ENCODE peak calls at places on chromosome 13, in five cellular contexts. L is A549, J is H1, P is HepG2, U is K562. E is an unnamed sample.

GRCh38 chr13:23212621-23213020 is 31.8 kb downstream of the SGCG start:
- DNase-seq in L (no peak), J (no peak), P (no peak), U (no peak), E (no peak)

GRCh38 chr13:98622926-98623325 is 46.0 kb upstream of the STK24 start:
- DNase-seq in L (no peak), J (no peak), P (no peak), U (no peak), E (no peak)

GRCh38 chr13:98214707-98215106 is 37.6 kb upstream of the RNF113B start:
- DNase-seq in L (no peak), J (no peak), P (no peak), U (no peak), E (no peak)

GRCh38 chr13:111521030-111521429 is 200.6 kb downstream of the TEX29 start:
- DNase-seq in L (no peak), J (no peak), P (no peak), U (no peak), E (no peak)

GRCh38 chr13:112267650-112268049 is 108.5 kb upstream of the SPACA7 start:
- DNase-seq in L (no peak), J (no peak), P (no peak), U (no peak), E (no peak)

GRCh38 chr13:37225414-37226047 is 120.1 kb upstream of the CSNK1A1L start:
- DNase-seq in L (no peak), J (no peak), P (no peak), U (no peak), E (no peak)

GRCh38 chr13:23799945-23800344 is 89.3 kb downstream of the MIPEP start:
- DNase-seq in L (no peak), J (no peak), P (no peak), U (no peak), E (peak; percentile 84)

GRCh38 chr13:111384441-111385181 is 64.2 kb downstream of the TEX29 start:
- DNase-seq in L (no peak), J (no peak), P (no peak), U (no peak), E (no peak)

GRCh38 chr13:52779028-52779612 is 39.5 kb upstream of the CNMD start:
- DNase-seq in L (no peak), J (no peak), P (no peak), U (no peak), E (no peak)

GRCh38 chr13:32881074-32881791 is 135.0 kb upstream of the KL start:
- DNase-seq in L (no peak), J (no peak), P (no peak), U (no peak), E (no peak)

GRCh38 chr13:30438286-30438685 is 16.0 kb downstream of the UBE2L5 start:
- DNase-seq in L (no peak), J (peak; percentile 3), P (no peak), U (no peak), E (no peak)

GRCh38 chr13:66405908-66406802 is 824.0 kb downstream of the PCDH9 start:
- DNase-seq in L (no peak), J (no peak), P (no peak), U (no peak), E (no peak)

GRCh38 chr13:97222934-97223710 is 989 bp downstream of the MBNL2 start:
- DNase-seq in L (no peak), J (no peak), P (no peak), U (no peak), E (no peak)

GRCh38 chr13:51803018-51803417 is 945 bp downstream of the DHRS12 start:
- DNase-seq in L (no peak), J (no peak), P (no peak), U (no peak), E (no peak)

GRCh38 chr13:98349731-98350305 is 172.7 kb upstream of the RNF113B start:
- DNase-seq in L (no peak), J (peak; percentile 70), P (peak; percentile 21), U (peak; percentile 24), E (no peak)

GRCh38 chr13:96804186-96804585 is 190.1 kb downstream of the OXGR1 start:
- DNase-seq in L (no peak), J (no peak), P (no peak), U (no peak), E (no peak)

GRCh38 chr13:78595819-78596700 is 7.3 kb downstream of the POU4F1 start:
- DNase-seq in L (peak; percentile 23), J (peak; percentile 85), P (peak; percentile 12), U (no peak), E (no peak)

GRCh38 chr13:98466634-98467236 is 110.2 kb downstream of the STK24 start:
- DNase-seq in L (peak; percentile 58), J (peak; percentile 94), P (peak; percentile 43), U (peak; percentile 54), E (no peak)

GRCh38 chr13:111344471-111345191 is 24.2 kb downstream of the TEX29 start:
- DNase-seq in L (no peak), J (peak; percentile 70), P (peak; percentile 20), U (peak; percentile 27), E (no peak)

GRCh38 chr13:107864543-107865460 is 350.5 kb downstream of the LIG4 start:
- DNase-seq in L (no peak), J (no peak), P (peak; percentile 18), U (peak; percentile 95), E (no peak)

GRCh38 chr13:91564422-91564821 is 166.0 kb downstream of the GPC5 start:
- DNase-seq in L (no peak), J (no peak), P (no peak), U (no peak), E (no peak)

GRCh38 chr13:99471231-99472202 is 29.8 kb upstream of the TM9SF2 start:
- DNase-seq in L (no peak), J (no peak), P (no peak), U (no peak), E (no peak)

GRCh38 chr13:24176351-24177101 is 16.0 kb downstream of the SPATA13 start:
- DNase-seq in L (no peak), J (no peak), P (peak; percentile 72), U (no peak), E (no peak)

GRCh38 chr13:84136582-84136981 is 254.3 kb upstream of the SLITRK1 start:
- DNase-seq in L (no peak), J (no peak), P (no peak), U (no peak), E (no peak)

GRCh38 chr13:60396783-60397692 is at the start of gene TDRD3:
- DNase-seq in L (peak; percentile 55), J (peak; percentile 86), P (peak; percentile 81), U (peak; percentile 87), E (peak; percentile 59)

GRCh38 chr13:82898625-82899024 is 983.6 kb downstream of the SLITRK1 start:
- DNase-seq in L (no peak), J (no peak), P (peak; percentile 23), U (no peak), E (no peak)

GRCh38 chr13:40178130-40178529 is 488.3 kb downstream of the FOXO1 start:
- DNase-seq in L (no peak), J (no peak), P (no peak), U (no peak), E (no peak)

GRCh38 chr13:28161370-28161769 is 23.0 kb downstream of the PAN3 start:
- DNase-seq in L (no peak), J (no peak), P (peak; percentile 68), U (peak; percentile 52), E (no peak)

DNA sequence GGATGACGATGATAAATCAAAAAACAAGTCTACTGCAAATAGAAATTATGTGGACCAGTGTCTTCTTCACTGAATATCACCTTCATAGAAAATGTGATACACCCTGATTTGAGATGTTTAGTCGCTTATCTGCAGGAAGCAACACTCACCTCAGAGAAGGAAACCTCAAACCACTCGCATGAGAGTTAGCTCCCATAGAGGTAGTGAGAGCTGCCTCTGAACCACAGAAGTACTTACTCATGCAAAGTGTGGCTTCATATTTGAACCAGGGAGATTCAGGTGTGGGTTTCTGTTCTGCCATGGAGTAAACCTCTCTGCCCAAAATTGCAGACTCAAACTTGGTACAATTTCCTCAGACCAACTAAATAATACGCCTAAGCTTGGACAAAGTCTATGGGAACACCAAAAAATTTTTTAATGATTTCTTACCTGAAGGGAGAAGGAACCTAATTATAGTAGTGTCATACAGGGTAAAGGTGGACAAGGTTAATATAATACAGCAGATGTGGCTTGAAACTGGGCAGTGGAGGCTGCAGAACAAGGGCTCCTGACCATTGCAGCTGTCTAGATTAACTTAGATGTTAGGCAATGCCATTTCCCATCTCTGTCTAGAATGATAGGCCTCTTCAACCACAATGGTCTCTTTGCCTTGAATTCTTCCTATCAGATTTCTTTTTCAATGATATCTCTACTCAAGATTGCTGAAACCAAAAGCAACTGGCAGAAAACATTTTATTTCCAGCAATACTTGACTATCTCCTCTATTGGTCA is 29.6 kb upstream of the RCBTB2 start:
- DNase-seq in L (no peak), J (no peak), P (no peak), U (peak; percentile 34), E (peak; percentile 98)
- TF ChIP-seq KDM1A in L (no peak), J (no peak), P (no peak), U (peak; percentile 14), E (no peak)

DNA sequence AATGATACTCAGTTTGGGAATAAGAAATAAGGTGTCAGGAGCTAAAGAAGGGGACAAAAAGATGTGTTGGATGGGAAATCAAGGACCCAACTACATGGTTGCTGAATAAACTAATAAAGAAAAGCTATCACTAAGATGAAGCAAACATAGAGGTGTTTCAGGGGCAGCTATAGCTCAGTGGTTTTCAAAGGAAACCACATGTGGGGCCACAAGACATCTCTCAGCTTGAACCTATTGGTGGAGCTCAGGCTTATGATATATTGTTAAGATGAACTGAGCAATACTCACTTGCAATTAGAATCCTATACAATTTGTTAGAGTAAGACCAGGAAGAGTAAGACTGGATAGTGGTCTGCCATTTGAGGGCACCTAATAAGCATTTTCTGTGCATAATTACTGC is 45.1 kb upstream of the SPRY2 start:
- DNase-seq in L (no peak), J (no peak), P (no peak), U (no peak), E (no peak)
- TF ChIP-seq KDM1A in L (no peak), J (no peak), P (no peak), U (no peak), E (no peak)

DNA sequence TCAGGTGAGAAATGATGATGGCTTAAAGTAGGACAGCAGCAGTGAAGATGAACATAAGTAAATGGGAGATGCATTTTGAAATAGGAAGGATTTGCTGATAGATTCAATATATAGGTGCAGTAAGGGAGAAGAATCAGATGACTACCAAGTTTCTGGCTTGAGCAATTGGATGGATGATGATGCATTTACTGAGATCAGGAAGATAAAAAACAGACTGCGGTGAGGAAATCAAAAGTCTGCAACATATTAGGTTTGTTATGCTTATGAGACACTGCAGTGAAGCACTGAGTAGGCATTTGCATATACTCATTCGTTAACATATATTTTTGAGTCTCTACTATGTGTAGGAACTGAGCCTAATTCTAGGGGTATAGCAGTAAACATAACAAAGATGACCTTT is 184.2 kb downstream of the LACC1 start:
- DNase-seq in L (no peak), J (no peak), P (no peak), U (no peak), E (no peak)
- TF ChIP-seq KDM1A in L (no peak), J (no peak), P (no peak), U (no peak), E (no peak)

DNA sequence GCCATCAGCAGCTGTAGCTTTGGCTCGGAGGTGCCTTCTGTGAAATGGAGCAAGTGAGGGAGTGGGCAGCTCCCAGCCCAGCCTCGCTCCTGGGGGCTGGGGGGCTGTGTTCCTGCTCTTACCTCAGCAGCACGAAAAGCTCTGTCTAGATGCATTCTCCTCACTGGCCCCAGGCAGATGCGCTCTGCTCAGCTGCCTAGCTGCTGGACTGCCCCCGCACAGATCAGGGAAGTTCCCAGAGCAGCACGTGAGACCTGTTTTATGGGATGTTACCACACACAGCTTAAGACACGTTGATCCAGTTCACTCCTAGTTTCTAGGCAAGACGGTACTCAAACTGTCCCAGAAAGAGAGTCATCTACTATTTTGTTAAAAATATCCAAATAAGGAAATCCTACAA is 13.6 kb downstream of the LCP1 start:
- DNase-seq in L (no peak), J (no peak), P (no peak), U (peak; percentile 47), E (no peak)
- TF ChIP-seq KDM1A in L (no peak), J (no peak), P (no peak), U (no peak), E (no peak)

GRCh38 chr13:43653980-43654379 is 132.8 kb downstream of the ENOX1 start:
- DNase-seq in L (no peak), J (no peak), P (no peak), U (no peak), E (no peak)
- TF ChIP-seq KDM1A in L (no peak), J (no peak), P (no peak), U (no peak), E (no peak)

E was measured in GM12878.